ENCODE peak calls at places on chromosomes 5 and 9, in seven cellular contexts. One of them, this sample, is unnamed.

GRCh38 chr9:116494815-116495634 is 192.1 kb upstream of the TRIM32 start:
- DNase-seq in neural progenitor cell: peak
- DNase-seq in IMR-90: no peak
- DNase-seq in HL-60: peak
- DNase-seq in brain microvascular endothelial cell: no peak
- DNase-seq in pancreas: peak
- DNase-seq in HFFc6: no peak
- DNase-seq in this sample: no peak

GRCh38 chr9:101536351-101536750 is 2.7 kb downstream of the RNF20 start:
- DNase-seq in IMR-90: peak
- DNase-seq in HL-60: no peak
- DNase-seq in HFFc6: no peak
- DNase-seq in brain microvascular endothelial cell: peak
- DNase-seq in neural progenitor cell: no peak
- DNase-seq in pancreas: no peak
- DNase-seq in this sample: no peak

GRCh38 chr9:134575817-134576176 is 65.8 kb upstream of the COL5A1 start:
- DNase-seq in HFFc6: no peak
- DNase-seq in pancreas: no peak
- DNase-seq in HL-60: no peak
- DNase-seq in neural progenitor cell: no peak
- DNase-seq in brain microvascular endothelial cell: no peak
- DNase-seq in IMR-90: no peak
- DNase-seq in this sample: peak

GRCh38 chr5:170638051-170638450 is 134.2 kb downstream of the KCNIP1 start:
- DNase-seq in pancreas: no peak
- DNase-seq in brain microvascular endothelial cell: no peak
- DNase-seq in HL-60: no peak
- DNase-seq in HFFc6: no peak
- DNase-seq in IMR-90: no peak
- DNase-seq in neural progenitor cell: no peak
- DNase-seq in this sample: no peak

GRCh38 chr9:131036529-131037335 is 27.8 kb downstream of the LAMC3 start:
- DNase-seq in brain microvascular endothelial cell: no peak
- DNase-seq in IMR-90: no peak
- DNase-seq in pancreas: no peak
- DNase-seq in HFFc6: no peak
- DNase-seq in HL-60: no peak
- DNase-seq in neural progenitor cell: no peak
- DNase-seq in this sample: no peak

GRCh38 chr9:76652894-76653293 is 111.3 kb upstream of the PCA3 start:
- DNase-seq in HL-60: peak
- DNase-seq in brain microvascular endothelial cell: no peak
- DNase-seq in neural progenitor cell: no peak
- DNase-seq in pancreas: no peak
- DNase-seq in IMR-90: peak
- DNase-seq in HFFc6: no peak
- DNase-seq in this sample: no peak

GRCh38 chr5:10036136-10036535 is 213.6 kb downstream of the ATPSCKMT start:
- DNase-seq in brain microvascular endothelial cell: peak
- DNase-seq in HFFc6: peak
- DNase-seq in IMR-90: peak
- DNase-seq in neural progenitor cell: no peak
- DNase-seq in pancreas: no peak
- DNase-seq in HL-60: no peak
- DNase-seq in this sample: no peak

GRCh38 chr5:38330207-38330606 is 71.8 kb downstream of the EGFLAM start:
- DNase-seq in neural progenitor cell: no peak
- DNase-seq in pancreas: no peak
- DNase-seq in HFFc6: no peak
- DNase-seq in IMR-90: no peak
- DNase-seq in HL-60: no peak
- DNase-seq in brain microvascular endothelial cell: peak
- DNase-seq in this sample: no peak

GRCh38 chr5:115186794-115187193 is 17.1 kb upstream of the TRIM36 start:
- DNase-seq in brain microvascular endothelial cell: no peak
- DNase-seq in neural progenitor cell: no peak
- DNase-seq in IMR-90: peak
- DNase-seq in HFFc6: peak
- DNase-seq in HL-60: no peak
- DNase-seq in pancreas: no peak
- DNase-seq in this sample: no peak

GRCh38 chr5:128536229-128536860 is 1.7 kb downstream of the FBN2 start:
- DNase-seq in HL-60: no peak
- DNase-seq in brain microvascular endothelial cell: peak
- DNase-seq in neural progenitor cell: peak
- DNase-seq in HFFc6: no peak
- DNase-seq in IMR-90: peak
- DNase-seq in pancreas: no peak
- DNase-seq in this sample: no peak

GRCh38 chr5:34735436-34736426 is 79.6 kb downstream of the RAI14 start:
- DNase-seq in HFFc6: no peak
- DNase-seq in HL-60: no peak
- DNase-seq in brain microvascular endothelial cell: no peak
- DNase-seq in pancreas: no peak
- DNase-seq in neural progenitor cell: no peak
- DNase-seq in IMR-90: peak
- DNase-seq in this sample: no peak

GRCh38 chr5:10481241-10481932 is 39.7 kb downstream of the ROPN1L start:
- DNase-seq in brain microvascular endothelial cell: no peak
- DNase-seq in pancreas: no peak
- DNase-seq in IMR-90: no peak
- DNase-seq in neural progenitor cell: peak
- DNase-seq in HL-60: no peak
- DNase-seq in HFFc6: no peak
- DNase-seq in this sample: no peak

GRCh38 chr5:77718934-77719610 is 57.1 kb downstream of the TBCA start:
- DNase-seq in neural progenitor cell: no peak
- DNase-seq in brain microvascular endothelial cell: no peak
- DNase-seq in HL-60: no peak
- DNase-seq in pancreas: no peak
- DNase-seq in IMR-90: no peak
- DNase-seq in HFFc6: no peak
- DNase-seq in this sample: no peak

GRCh38 chr9:86287013-86287412 is 4.7 kb upstream of the ISCA1 start:
- DNase-seq in pancreas: no peak
- DNase-seq in IMR-90: peak
- DNase-seq in HFFc6: no peak
- DNase-seq in brain microvascular endothelial cell: peak
- DNase-seq in HL-60: peak
- DNase-seq in neural progenitor cell: peak
- DNase-seq in this sample: no peak

GRCh38 chr5:139745121-139745799 is 50.3 kb upstream of the PSD2 start:
- DNase-seq in brain microvascular endothelial cell: peak
- DNase-seq in pancreas: no peak
- DNase-seq in IMR-90: peak
- DNase-seq in HFFc6: peak
- DNase-seq in HL-60: no peak
- DNase-seq in neural progenitor cell: no peak
- DNase-seq in this sample: peak

GRCh38 chr9:90274725-90275124 is 367.9 kb downstream of the DIRAS2 start:
- DNase-seq in HL-60: no peak
- DNase-seq in pancreas: no peak
- DNase-seq in neural progenitor cell: no peak
- DNase-seq in brain microvascular endothelial cell: no peak
- DNase-seq in IMR-90: no peak
- DNase-seq in HFFc6: no peak
- DNase-seq in this sample: no peak
- TF ChIP-seq CTCF in HL-60: no peak
- TF ChIP-seq CTCF in pancreas: no peak
- TF ChIP-seq CTCF in neural progenitor cell: peak
- TF ChIP-seq CTCF in brain microvascular endothelial cell: no peak
- TF ChIP-seq CTCF in IMR-90: no peak
- TF ChIP-seq CTCF in HFFc6: no peak
- TF ChIP-seq CTCF in this sample: no peak

DNA sequence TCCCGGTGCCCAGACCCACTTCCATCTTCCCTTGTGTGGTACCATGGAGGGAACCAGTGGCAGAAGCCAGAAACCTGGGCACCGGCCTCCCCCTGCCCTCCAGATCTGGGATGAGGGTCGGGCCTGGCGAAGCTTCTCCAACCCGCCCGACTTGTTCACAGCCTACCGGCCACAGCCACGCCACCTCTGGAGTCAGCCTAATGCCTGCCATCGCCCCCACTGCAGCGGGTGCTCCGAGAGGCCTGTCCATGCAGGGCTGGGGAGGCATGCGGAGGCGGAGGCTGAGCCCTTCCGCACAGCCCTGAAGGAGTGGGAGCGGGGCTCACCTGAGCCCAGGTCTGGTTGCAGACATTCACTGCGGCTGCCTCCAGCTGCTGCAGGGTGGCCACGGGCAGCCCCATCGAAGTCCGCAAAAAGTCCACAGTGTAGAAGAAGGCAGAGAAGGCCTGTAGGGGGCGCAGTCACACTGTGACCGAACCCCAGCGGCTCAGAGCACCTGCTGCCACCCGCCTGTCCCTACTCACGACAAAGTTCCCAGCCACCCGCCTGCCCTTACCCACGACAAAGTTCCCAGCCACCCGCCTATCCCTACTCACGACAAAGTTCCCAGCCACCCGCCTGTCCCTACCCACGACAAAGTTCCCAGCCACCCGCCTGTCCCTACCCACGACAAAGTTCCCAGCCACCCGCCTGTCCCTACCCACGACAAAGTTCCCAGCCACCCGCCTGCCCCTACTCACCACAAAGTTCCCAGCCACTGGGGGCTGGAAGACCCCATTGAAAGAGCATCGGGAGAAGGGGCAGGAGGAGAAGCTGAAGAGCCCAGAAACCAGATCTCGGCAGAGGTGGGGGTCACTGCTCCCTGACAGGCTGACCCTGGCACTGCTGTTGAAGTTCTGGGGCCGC is 3.8 kb upstream of the NPDC1 start:
- DNase-seq in pancreas: peak
- DNase-seq in brain microvascular endothelial cell: no peak
- DNase-seq in HFFc6: no peak
- DNase-seq in IMR-90: peak
- DNase-seq in HL-60: peak
- DNase-seq in neural progenitor cell: peak
- DNase-seq in this sample: no peak
- TF ChIP-seq CTCF in pancreas: peak
- TF ChIP-seq CTCF in brain microvascular endothelial cell: peak
- TF ChIP-seq CTCF in HFFc6: peak
- TF ChIP-seq CTCF in IMR-90: peak
- TF ChIP-seq CTCF in HL-60: peak
- TF ChIP-seq CTCF in neural progenitor cell: peak
- TF ChIP-seq CTCF in this sample: peak

GRCh38 chr9:30944233-30944585 is 1440.2 kb upstream of the ACO1 start:
- DNase-seq in HL-60: no peak
- DNase-seq in brain microvascular endothelial cell: no peak
- DNase-seq in neural progenitor cell: no peak
- DNase-seq in HFFc6: no peak
- DNase-seq in IMR-90: no peak
- DNase-seq in pancreas: no peak
- DNase-seq in this sample: no peak

GRCh38 chr9:30944741-30945280 is 1439.6 kb upstream of the ACO1 start:
- DNase-seq in HFFc6: no peak
- DNase-seq in pancreas: no peak
- DNase-seq in neural progenitor cell: no peak
- DNase-seq in HL-60: no peak
- DNase-seq in IMR-90: no peak
- DNase-seq in brain microvascular endothelial cell: no peak
- DNase-seq in this sample: no peak

GRCh38 chr9:30943446-30944232 is 1440.8 kb upstream of the ACO1 start:
- DNase-seq in brain microvascular endothelial cell: no peak
- DNase-seq in pancreas: no peak
- DNase-seq in HL-60: no peak
- DNase-seq in neural progenitor cell: no peak
- DNase-seq in IMR-90: no peak
- DNase-seq in HFFc6: no peak
- DNase-seq in this sample: no peak
- TF ChIP-seq CTCF in brain microvascular endothelial cell: no peak
- TF ChIP-seq CTCF in pancreas: no peak
- TF ChIP-seq CTCF in HL-60: no peak
- TF ChIP-seq CTCF in neural progenitor cell: no peak
- TF ChIP-seq CTCF in IMR-90: no peak
- TF ChIP-seq CTCF in HFFc6: no peak
- TF ChIP-seq CTCF in this sample: no peak

GRCh38 chr5:157471709-157472108 is 11.7 kb downstream of the NIPAL4 start:
- DNase-seq in HFFc6: peak
- DNase-seq in HL-60: no peak
- DNase-seq in pancreas: no peak
- DNase-seq in IMR-90: peak
- DNase-seq in neural progenitor cell: peak
- DNase-seq in brain microvascular endothelial cell: peak
- DNase-seq in this sample: no peak
- TF ChIP-seq CTCF in HFFc6: peak
- TF ChIP-seq CTCF in HL-60: peak
- TF ChIP-seq CTCF in pancreas: no peak
- TF ChIP-seq CTCF in IMR-90: peak
- TF ChIP-seq CTCF in neural progenitor cell: peak
- TF ChIP-seq CTCF in brain microvascular endothelial cell: peak
- TF ChIP-seq CTCF in this sample: peak

DNA sequence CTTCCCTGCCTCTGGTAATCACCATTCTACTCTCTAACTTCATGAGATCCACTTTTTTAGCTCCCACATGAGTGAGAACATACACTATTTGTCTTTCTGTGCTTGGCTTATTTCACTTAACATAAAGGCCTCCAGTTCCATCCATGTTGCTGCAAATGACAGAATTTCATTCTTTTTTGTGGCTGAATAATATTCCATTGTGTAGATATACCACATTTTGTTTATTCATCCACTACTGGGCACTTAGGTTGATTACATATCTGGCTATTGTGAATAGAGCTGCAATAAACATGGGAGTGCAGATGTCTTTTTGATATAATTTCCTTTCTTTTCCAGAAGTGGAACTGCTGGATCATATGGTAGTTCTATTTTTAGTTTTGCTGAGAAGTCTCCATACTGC is 28.7 kb downstream of the SHOC1 start:
- DNase-seq in neural progenitor cell: no peak
- DNase-seq in HL-60: no peak
- DNase-seq in IMR-90: no peak
- DNase-seq in HFFc6: no peak
- DNase-seq in brain microvascular endothelial cell: no peak
- DNase-seq in pancreas: no peak
- DNase-seq in this sample: no peak
- TF ChIP-seq CTCF in neural progenitor cell: no peak
- TF ChIP-seq CTCF in HL-60: no peak
- TF ChIP-seq CTCF in IMR-90: no peak
- TF ChIP-seq CTCF in HFFc6: no peak
- TF ChIP-seq CTCF in brain microvascular endothelial cell: no peak
- TF ChIP-seq CTCF in pancreas: no peak
- TF ChIP-seq CTCF in this sample: no peak

This sample was measured in osteocyte.